ENCODE peak calls at places on chromosomes 13 and 19, in nine cellular contexts. E is stimulated activated CD8-positive, alpha-beta memory T cell treated with anti-CD3 and anti-CD28 coated beads, Interleukin-7, amount 100 ng/mL, for 48 hours; D is HTR-8/SVneo; B is aorta; P is RKO; W is H4; L is GM12865; U is head of caudate nucleus; Y is posterior vena cava. X is an unnamed sample.

GRCh38 chr19:8877854-8878705 is 45.9 kb downstream of the MBD3L1 start:
- DNase-seq in E (no peak), D (no peak), B (no peak), P (peak; percentile 22), W (no peak), L (peak; percentile 1), U (no peak), Y (no peak), X (no peak)

GRCh38 chr19:31497709-31498108 is 148.5 kb upstream of the TSHZ3 start:
- DNase-seq in E (no peak), D (no peak), B (no peak), P (no peak), W (no peak), L (no peak), U (no peak), Y (no peak), X (no peak)

GRCh38 chr13:43245374-43245964 is 222.1 kb downstream of the DNAJC15 start:
- DNase-seq in E (no peak), D (peak; percentile 37), B (no peak), P (no peak), W (no peak), L (no peak), U (no peak), Y (no peak), X (peak; percentile 49)

GRCh38 chr13:42477588-42478190 is 96.3 kb upstream of the TNFSF11 start:
- DNase-seq in E (no peak), D (no peak), B (no peak), P (no peak), W (peak; percentile 74), L (no peak), U (peak; percentile 7), Y (no peak), X (no peak)

GRCh38 chr19:28424041-28424440 is 788.9 kb downstream of the UQCRFS1 start:
- DNase-seq in E (no peak), D (no peak), B (no peak), P (no peak), W (no peak), L (no peak), U (no peak), Y (no peak), X (no peak)

GRCh38 chr13:30047154-30047874 is 196.9 kb upstream of the UBL3 start:
- DNase-seq in E (peak; percentile 6), D (no peak), B (no peak), P (no peak), W (no peak), L (peak; percentile 13), U (no peak), Y (no peak), X (no peak)

GRCh38 chr13:76886292-76887061 is at the start of gene KCTD12:
- DNase-seq in E (peak; percentile 56), D (peak; percentile 13), B (peak; percentile 94), P (peak; percentile 50), W (peak; percentile 38), L (peak; percentile 92), U (peak; percentile 86), Y (peak; percentile 96), X (peak; percentile 81)

GRCh38 chr19:12364391-12365093 is 941 bp downstream of the ZNF442 start:
- DNase-seq in E (no peak), D (peak; percentile 34), B (peak; percentile 75), P (peak; percentile 33), W (no peak), L (peak; percentile 3), U (peak; percentile 19), Y (no peak), X (peak; percentile 52)

GRCh38 chr13:28684257-28684656 is 25.3 kb downstream of the POMP start:
- DNase-seq in E (no peak), D (no peak), B (no peak), P (no peak), W (no peak), L (no peak), U (no peak), Y (no peak), X (no peak)

GRCh38 chr13:51330741-51331140 is 8.8 kb upstream of the SERPINE3 start:
- DNase-seq in E (no peak), D (no peak), B (no peak), P (no peak), W (peak; percentile 79), L (peak; percentile 16), U (peak; percentile 68), Y (no peak), X (peak; percentile 45)

GRCh38 chr13:35988648-35989081 is 142.5 kb downstream of the DCLK1 start:
- DNase-seq in E (no peak), D (no peak), B (no peak), P (no peak), W (no peak), L (no peak), U (no peak), Y (no peak), X (no peak)

GRCh38 chr19:42246143-42246868 is 3.9 kb upstream of the GSK3A start:
- DNase-seq in E (no peak), D (peak; percentile 58), B (peak; percentile 92), P (peak; percentile 69), W (peak; percentile 46), L (no peak), U (peak; percentile 92), Y (peak; percentile 92), X (peak; percentile 88)

GRCh38 chr13:101757446-101758039 is 305.1 kb downstream of the ITGBL1 start:
- DNase-seq in E (no peak), D (peak; percentile 33), B (no peak), P (peak; percentile 56), W (peak; percentile 26), L (peak; percentile 36), U (no peak), Y (no peak), X (peak; percentile 26)

GRCh38 chr13:39047560-39047959 is 9.3 kb downstream of the NHLRC3 start:
- DNase-seq in E (no peak), D (no peak), B (no peak), P (peak; percentile 25), W (peak; percentile 4), L (no peak), U (peak; percentile 40), Y (no peak), X (no peak)

GRCh38 chr19:13959962-13960862 is 7.9 kb downstream of the DCAF15 start:
- DNase-seq in E (no peak), D (peak; percentile 41), B (peak; percentile 73), P (no peak), W (no peak), L (no peak), U (no peak), Y (no peak), X (peak; percentile 62)

GRCh38 chr13:74040200-74040599 is 94.0 kb downstream of the KLF12 start:
- DNase-seq in E (no peak), D (peak; percentile 32), B (no peak), P (peak; percentile 70), W (peak; percentile 39), L (peak; percentile 67), U (peak; percentile 21), Y (no peak), X (peak; percentile 36)

GRCh38 chr13:103568314-103568713 is 502.1 kb upstream of the SLC10A2 start:
- DNase-seq in E (no peak), D (no peak), B (no peak), P (no peak), W (no peak), L (peak; percentile 9), U (no peak), Y (no peak), X (no peak)

GRCh38 chr13:40648841-40649240 is 17.6 kb downstream of the FOXO1 start:
- DNase-seq in E (no peak), D (no peak), B (no peak), P (no peak), W (no peak), L (no peak), U (no peak), Y (no peak), X (no peak)

GRCh38 chr19:1066251-1066747 is 668 bp upstream of the ARHGAP45 start:
- DNase-seq in E (no peak), D (peak; percentile 48), B (peak; percentile 73), P (peak; percentile 31), W (no peak), L (no peak), U (no peak), Y (no peak), X (no peak)

GRCh38 chr19:45250832-45251451 is at the start of gene MARK4:
- DNase-seq in E (peak; percentile 28), D (peak; percentile 86), B (peak; percentile 85), P (peak; percentile 52), W (no peak), L (peak; percentile 66), U (peak; percentile 54), Y (peak; percentile 85), X (peak; percentile 96)

GRCh38 chr13:97975280-97975850 is 21.9 kb downstream of the IPO5 start:
- DNase-seq in E (no peak), D (no peak), B (no peak), P (no peak), W (no peak), L (no peak), U (peak; percentile 11), Y (no peak), X (no peak)

GRCh38 chr13:110266983-110267382 is 40.0 kb downstream of the COL4A1 start:
- DNase-seq in E (no peak), D (no peak), B (no peak), P (no peak), W (no peak), L (no peak), U (no peak), Y (no peak), X (no peak)